ENCODE peak calls at places on chromosome 16, in five cellular contexts. One of them, this sample, is unnamed.
A peak's percentile ranks its signal among the peaks of the same experiment; 100 is the strongest.

GRCh38 chr16:7364054-7364407 is 31.4 kb downstream of the RBFOX1 start:
- DNase-seq in transverse colon: no peak
- DNase-seq in naive thymus-derived CD4-positive, alpha-beta T cell: no peak
- DNase-seq in stimulated activated CD8-positive, alpha-beta memory T cell treated with anti-CD3 and anti-CD28 coated beads, Interleukin-4, amount 100 ng/mL, for 1 hour: no peak
- DNase-seq in RPMI7951: no peak
- DNase-seq in this sample: no peak

GRCh38 chr16:2005646-2006045 is 4.0 kb downstream of the ZNF598 start:
- DNase-seq in transverse colon: no peak
- DNase-seq in stimulated activated CD8-positive, alpha-beta memory T cell treated with anti-CD3 and anti-CD28 coated beads, Interleukin-4, amount 100 ng/mL, for 1 hour: no peak
- DNase-seq in naive thymus-derived CD4-positive, alpha-beta T cell: no peak
- DNase-seq in RPMI7951: no peak
- DNase-seq in this sample: no peak

GRCh38 chr16:63461248-63461841 is 1425.1 kb upstream of the CDH8 start:
- DNase-seq in stimulated activated CD8-positive, alpha-beta memory T cell treated with anti-CD3 and anti-CD28 coated beads, Interleukin-4, amount 100 ng/mL, for 1 hour: no peak
- DNase-seq in RPMI7951: peak; percentile 27
- DNase-seq in naive thymus-derived CD4-positive, alpha-beta T cell: no peak
- DNase-seq in transverse colon: no peak
- DNase-seq in this sample: no peak

GRCh38 chr16:14005335-14005734 is 65.8 kb upstream of the MRTFB start:
- DNase-seq in naive thymus-derived CD4-positive, alpha-beta T cell: no peak
- DNase-seq in stimulated activated CD8-positive, alpha-beta memory T cell treated with anti-CD3 and anti-CD28 coated beads, Interleukin-4, amount 100 ng/mL, for 1 hour: no peak
- DNase-seq in RPMI7951: no peak
- DNase-seq in transverse colon: no peak
- DNase-seq in this sample: no peak

GRCh38 chr16:58636474-58636873 is 6.8 kb upstream of the CNOT1 start:
- DNase-seq in stimulated activated CD8-positive, alpha-beta memory T cell treated with anti-CD3 and anti-CD28 coated beads, Interleukin-4, amount 100 ng/mL, for 1 hour: no peak
- DNase-seq in RPMI7951: no peak
- DNase-seq in naive thymus-derived CD4-positive, alpha-beta T cell: no peak
- DNase-seq in transverse colon: no peak
- DNase-seq in this sample: no peak

GRCh38 chr16:70582280-70582978 is 58.8 kb downstream of the SF3B3 start:
- DNase-seq in RPMI7951: peak; percentile 41
- DNase-seq in stimulated activated CD8-positive, alpha-beta memory T cell treated with anti-CD3 and anti-CD28 coated beads, Interleukin-4, amount 100 ng/mL, for 1 hour: no peak
- DNase-seq in naive thymus-derived CD4-positive, alpha-beta T cell: no peak
- DNase-seq in transverse colon: no peak
- DNase-seq in this sample: no peak

GRCh38 chr16:23496826-23497542 is 13.3 kb downstream of the GGA2 start:
- DNase-seq in stimulated activated CD8-positive, alpha-beta memory T cell treated with anti-CD3 and anti-CD28 coated beads, Interleukin-4, amount 100 ng/mL, for 1 hour: no peak
- DNase-seq in transverse colon: no peak
- DNase-seq in naive thymus-derived CD4-positive, alpha-beta T cell: no peak
- DNase-seq in RPMI7951: peak; percentile 11
- DNase-seq in this sample: peak; percentile 68

GRCh38 chr16:83137326-83137770 is 510.6 kb downstream of the CDH13 start:
- DNase-seq in stimulated activated CD8-positive, alpha-beta memory T cell treated with anti-CD3 and anti-CD28 coated beads, Interleukin-4, amount 100 ng/mL, for 1 hour: no peak
- DNase-seq in naive thymus-derived CD4-positive, alpha-beta T cell: no peak
- DNase-seq in RPMI7951: peak; percentile 98
- DNase-seq in transverse colon: peak; percentile 18
- DNase-seq in this sample: no peak

GRCh38 chr16:85029981-85030381 is 2.4 kb downstream of the KIAA0513 start:
- DNase-seq in stimulated activated CD8-positive, alpha-beta memory T cell treated with anti-CD3 and anti-CD28 coated beads, Interleukin-4, amount 100 ng/mL, for 1 hour: no peak
- DNase-seq in RPMI7951: no peak
- DNase-seq in naive thymus-derived CD4-positive, alpha-beta T cell: no peak
- DNase-seq in transverse colon: peak; percentile 54
- DNase-seq in this sample: no peak

GRCh38 chr16:51939371-51940005 is 607.5 kb downstream of the TOX3 start:
- DNase-seq in naive thymus-derived CD4-positive, alpha-beta T cell: no peak
- DNase-seq in RPMI7951: no peak
- DNase-seq in transverse colon: no peak
- DNase-seq in stimulated activated CD8-positive, alpha-beta memory T cell treated with anti-CD3 and anti-CD28 coated beads, Interleukin-4, amount 100 ng/mL, for 1 hour: no peak
- DNase-seq in this sample: no peak

GRCh38 chr16:85605912-85606841 is 6.9 kb upstream of the GSE1 start:
- DNase-seq in naive thymus-derived CD4-positive, alpha-beta T cell: no peak
- DNase-seq in stimulated activated CD8-positive, alpha-beta memory T cell treated with anti-CD3 and anti-CD28 coated beads, Interleukin-4, amount 100 ng/mL, for 1 hour: no peak
- DNase-seq in RPMI7951: no peak
- DNase-seq in transverse colon: no peak
- DNase-seq in this sample: no peak

GRCh38 chr16:11052080-11052808 is 107.9 kb downstream of the CLEC16A start:
- DNase-seq in RPMI7951: peak; percentile 89
- DNase-seq in transverse colon: peak; percentile 41
- DNase-seq in stimulated activated CD8-positive, alpha-beta memory T cell treated with anti-CD3 and anti-CD28 coated beads, Interleukin-4, amount 100 ng/mL, for 1 hour: no peak
- DNase-seq in naive thymus-derived CD4-positive, alpha-beta T cell: no peak
- DNase-seq in this sample: no peak

GRCh38 chr16:17723735-17724134 is 253.0 kb upstream of the XYLT1 start:
- DNase-seq in naive thymus-derived CD4-positive, alpha-beta T cell: no peak
- DNase-seq in transverse colon: no peak
- DNase-seq in stimulated activated CD8-positive, alpha-beta memory T cell treated with anti-CD3 and anti-CD28 coated beads, Interleukin-4, amount 100 ng/mL, for 1 hour: no peak
- DNase-seq in RPMI7951: peak; percentile 21
- DNase-seq in this sample: no peak

GRCh38 chr16:2519711-2520080 is 475 bp upstream of the AMDHD2 start:
- DNase-seq in naive thymus-derived CD4-positive, alpha-beta T cell: no peak
- DNase-seq in RPMI7951: no peak
- DNase-seq in transverse colon: no peak
- DNase-seq in stimulated activated CD8-positive, alpha-beta memory T cell treated with anti-CD3 and anti-CD28 coated beads, Interleukin-4, amount 100 ng/mL, for 1 hour: no peak
- DNase-seq in this sample: no peak

GRCh38 chr16:31333686-31334649 is 21.0 kb upstream of the ITGAX start:
- DNase-seq in RPMI7951: peak; percentile 29
- DNase-seq in naive thymus-derived CD4-positive, alpha-beta T cell: peak; percentile 34
- DNase-seq in stimulated activated CD8-positive, alpha-beta memory T cell treated with anti-CD3 and anti-CD28 coated beads, Interleukin-4, amount 100 ng/mL, for 1 hour: no peak
- DNase-seq in transverse colon: no peak
- DNase-seq in this sample: no peak

GRCh38 chr16:87123356-87124001 is 193.7 kb downstream of the C16orf95 start:
- DNase-seq in RPMI7951: peak; percentile 76
- DNase-seq in stimulated activated CD8-positive, alpha-beta memory T cell treated with anti-CD3 and anti-CD28 coated beads, Interleukin-4, amount 100 ng/mL, for 1 hour: no peak
- DNase-seq in transverse colon: no peak
- DNase-seq in naive thymus-derived CD4-positive, alpha-beta T cell: no peak
- DNase-seq in this sample: peak; percentile 50

GRCh38 chr16:64012166-64012565 is 1109.7 kb downstream of the CDH11 start:
- DNase-seq in naive thymus-derived CD4-positive, alpha-beta T cell: no peak
- DNase-seq in stimulated activated CD8-positive, alpha-beta memory T cell treated with anti-CD3 and anti-CD28 coated beads, Interleukin-4, amount 100 ng/mL, for 1 hour: no peak
- DNase-seq in transverse colon: no peak
- DNase-seq in RPMI7951: peak; percentile 2
- DNase-seq in this sample: no peak

GRCh38 chr16:55146939-55147338 is 177.1 kb upstream of the IRX6 start:
- DNase-seq in transverse colon: no peak
- DNase-seq in stimulated activated CD8-positive, alpha-beta memory T cell treated with anti-CD3 and anti-CD28 coated beads, Interleukin-4, amount 100 ng/mL, for 1 hour: no peak
- DNase-seq in naive thymus-derived CD4-positive, alpha-beta T cell: no peak
- DNase-seq in RPMI7951: peak; percentile 71
- DNase-seq in this sample: no peak

GRCh38 chr16:4911831-4912422 is 25.0 kb downstream of the PPL start:
- DNase-seq in RPMI7951: no peak
- DNase-seq in stimulated activated CD8-positive, alpha-beta memory T cell treated with anti-CD3 and anti-CD28 coated beads, Interleukin-4, amount 100 ng/mL, for 1 hour: no peak
- DNase-seq in naive thymus-derived CD4-positive, alpha-beta T cell: no peak
- DNase-seq in transverse colon: no peak
- DNase-seq in this sample: no peak